ENCODE peak calls at places on chromosomes 3 and 15, in seven cellular contexts. One of them, this sample, is unnamed.

GRCh38 chr3:42192334-42193200 is 73.4 kb downstream of the CCK start:
- DNase-seq in SK-N-SH: no peak
- DNase-seq in H1: no peak
- DNase-seq in GM12878: peak
- DNase-seq in HepG2: no peak
- DNase-seq in K562: no peak
- DNase-seq in HCT116: no peak
- DNase-seq in this sample: no peak

GRCh38 chr3:9349321-9350117 is 13.3 kb upstream of the THUMPD3 start:
- DNase-seq in HCT116: no peak
- DNase-seq in GM12878: no peak
- DNase-seq in HepG2: peak
- DNase-seq in H1: no peak
- DNase-seq in SK-N-SH: no peak
- DNase-seq in K562: no peak
- DNase-seq in this sample: peak

GRCh38 chr15:88299502-88299901 is 43.0 kb upstream of the NTRK3 start:
- DNase-seq in H1: no peak
- DNase-seq in GM12878: no peak
- DNase-seq in K562: no peak
- DNase-seq in SK-N-SH: peak
- DNase-seq in HCT116: no peak
- DNase-seq in HepG2: no peak
- DNase-seq in this sample: no peak

GRCh38 chr15:29821416-29822099 is 710 bp downstream of the TJP1 start:
- DNase-seq in SK-N-SH: peak
- DNase-seq in HCT116: peak
- DNase-seq in K562: peak
- DNase-seq in GM12878: no peak
- DNase-seq in HepG2: peak
- DNase-seq in H1: peak
- DNase-seq in this sample: peak

GRCh38 chr15:74385442-74386132 is 18.1 kb upstream of the CYP11A1 start:
- DNase-seq in HepG2: no peak
- DNase-seq in H1: no peak
- DNase-seq in SK-N-SH: no peak
- DNase-seq in GM12878: no peak
- DNase-seq in K562: no peak
- DNase-seq in HCT116: no peak
- DNase-seq in this sample: peak

GRCh38 chr3:147007736-147008245 is 398.6 kb downstream of the ZIC4 start:
- DNase-seq in K562: no peak
- DNase-seq in GM12878: no peak
- DNase-seq in SK-N-SH: no peak
- DNase-seq in H1: no peak
- DNase-seq in HCT116: no peak
- DNase-seq in HepG2: no peak
- DNase-seq in this sample: peak

GRCh38 chr3:126287536-126288181 is 69.5 kb downstream of the KLF15 start:
- DNase-seq in H1: peak
- DNase-seq in K562: no peak
- DNase-seq in HCT116: peak
- DNase-seq in GM12878: no peak
- DNase-seq in HepG2: peak
- DNase-seq in SK-N-SH: peak
- DNase-seq in this sample: peak

GRCh38 chr3:16067837-16068471 is 106.5 kb upstream of the GALNT15 start:
- DNase-seq in HepG2: no peak
- DNase-seq in GM12878: no peak
- DNase-seq in SK-N-SH: peak
- DNase-seq in H1: no peak
- DNase-seq in K562: no peak
- DNase-seq in HCT116: no peak
- DNase-seq in this sample: no peak

GRCh38 chr3:165892565-165892964 is 55.3 kb upstream of the BCHE start:
- DNase-seq in H1: no peak
- DNase-seq in GM12878: no peak
- DNase-seq in SK-N-SH: no peak
- DNase-seq in K562: no peak
- DNase-seq in HepG2: no peak
- DNase-seq in HCT116: no peak
- DNase-seq in this sample: no peak

GRCh38 chr3:11641683-11642407 is 1.9 kb downstream of the VGLL4 start:
- DNase-seq in K562: no peak
- DNase-seq in GM12878: no peak
- DNase-seq in SK-N-SH: no peak
- DNase-seq in HepG2: no peak
- DNase-seq in H1: no peak
- DNase-seq in HCT116: no peak
- DNase-seq in this sample: peak

GRCh38 chr15:42046597-42046996 is 25.8 kb upstream of the PLA2G4E start:
- DNase-seq in H1: no peak
- DNase-seq in SK-N-SH: no peak
- DNase-seq in GM12878: no peak
- DNase-seq in HepG2: peak
- DNase-seq in HCT116: no peak
- DNase-seq in K562: no peak
- DNase-seq in this sample: peak

GRCh38 chr3:139020868-139021234 is at the start of gene PRR23B:
- DNase-seq in HCT116: no peak
- DNase-seq in GM12878: no peak
- DNase-seq in H1: peak
- DNase-seq in SK-N-SH: peak
- DNase-seq in HepG2: peak
- DNase-seq in K562: peak
- DNase-seq in this sample: no peak

GRCh38 chr3:169964176-169964575 is 2.4 kb upstream of the SEC62 start:
- DNase-seq in HepG2: no peak
- DNase-seq in GM12878: no peak
- DNase-seq in HCT116: no peak
- DNase-seq in K562: no peak
- DNase-seq in H1: no peak
- DNase-seq in SK-N-SH: no peak
- DNase-seq in this sample: no peak

GRCh38 chr3:115071122-115071521 is 76.0 kb downstream of the ZBTB20 start:
- DNase-seq in K562: no peak
- DNase-seq in HepG2: no peak
- DNase-seq in H1: no peak
- DNase-seq in SK-N-SH: no peak
- DNase-seq in GM12878: no peak
- DNase-seq in HCT116: no peak
- DNase-seq in this sample: no peak

GRCh38 chr15:79657722-79658121 is 225.6 kb downstream of the MINAR1 start:
- DNase-seq in K562: no peak
- DNase-seq in HCT116: no peak
- DNase-seq in GM12878: no peak
- DNase-seq in H1: no peak
- DNase-seq in SK-N-SH: no peak
- DNase-seq in HepG2: no peak
- DNase-seq in this sample: peak

GRCh38 chr3:65912647-65913046 is 126.1 kb downstream of the MAGI1 start:
- DNase-seq in H1: no peak
- DNase-seq in K562: no peak
- DNase-seq in SK-N-SH: no peak
- DNase-seq in HCT116: no peak
- DNase-seq in HepG2: no peak
- DNase-seq in GM12878: no peak
- DNase-seq in this sample: no peak

GRCh38 chr3:4866841-4867240 is 112.4 kb upstream of the BHLHE40 start:
- DNase-seq in HepG2: no peak
- DNase-seq in GM12878: no peak
- DNase-seq in HCT116: no peak
- DNase-seq in H1: no peak
- DNase-seq in SK-N-SH: no peak
- DNase-seq in K562: no peak
- DNase-seq in this sample: no peak

GRCh38 chr3:4864503-4864902 is 114.7 kb upstream of the BHLHE40 start:
- DNase-seq in HepG2: no peak
- DNase-seq in H1: no peak
- DNase-seq in K562: no peak
- DNase-seq in GM12878: no peak
- DNase-seq in HCT116: no peak
- DNase-seq in SK-N-SH: no peak
- DNase-seq in this sample: no peak

GRCh38 chr3:4862973-4863372 is 116.3 kb upstream of the BHLHE40 start:
- DNase-seq in SK-N-SH: no peak
- DNase-seq in HepG2: no peak
- DNase-seq in H1: no peak
- DNase-seq in GM12878: no peak
- DNase-seq in K562: no peak
- DNase-seq in HCT116: no peak
- DNase-seq in this sample: no peak

GRCh38 chr3:4859788-4860187 is 119.4 kb upstream of the BHLHE40 start:
- DNase-seq in HepG2: no peak
- DNase-seq in H1: no peak
- DNase-seq in GM12878: no peak
- DNase-seq in HCT116: no peak
- DNase-seq in K562: no peak
- DNase-seq in SK-N-SH: no peak
- DNase-seq in this sample: no peak

DNA sequence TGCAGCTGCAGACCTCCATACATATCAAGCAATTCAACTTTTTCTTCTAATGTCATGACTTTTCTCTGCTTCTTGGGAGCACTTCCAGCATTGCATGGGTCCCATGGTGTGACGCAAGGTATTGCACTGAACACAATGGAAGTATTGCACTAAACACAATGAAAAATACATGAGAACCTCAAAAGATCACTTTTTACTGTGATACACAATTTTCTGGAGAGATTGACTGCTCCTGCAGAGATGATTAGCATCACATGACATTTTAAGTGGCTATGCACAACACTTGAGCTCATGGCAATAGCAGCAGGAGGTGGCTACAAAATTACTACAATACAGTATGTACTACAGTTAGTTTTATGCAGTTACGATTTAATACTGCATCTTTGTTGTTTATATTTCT is 113.5 kb upstream of the BHLHE40 start:
- DNase-seq in HCT116: no peak
- DNase-seq in SK-N-SH: no peak
- DNase-seq in HepG2: no peak
- DNase-seq in GM12878: no peak
- DNase-seq in K562: no peak
- DNase-seq in H1: no peak
- DNase-seq in this sample: no peak
- TF ChIP-seq JUND in HCT116: no peak
- TF ChIP-seq JUND in SK-N-SH: no peak
- TF ChIP-seq JUND in HepG2: no peak
- TF ChIP-seq JUND in GM12878: no peak
- TF ChIP-seq JUND in K562: no peak
- TF ChIP-seq JUND in H1: no peak
- TF ChIP-seq JUND in this sample: no peak

GRCh38 chr3:181457756-181458155 is 254.0 kb upstream of the SOX2 start:
- DNase-seq in GM12878: no peak
- DNase-seq in SK-N-SH: no peak
- DNase-seq in HepG2: no peak
- DNase-seq in K562: no peak
- DNase-seq in HCT116: no peak
- DNase-seq in H1: no peak
- DNase-seq in this sample: no peak

GRCh38 chr3:181458857-181459256 is 252.9 kb upstream of the SOX2 start:
- DNase-seq in GM12878: no peak
- DNase-seq in HCT116: no peak
- DNase-seq in K562: no peak
- DNase-seq in H1: no peak
- DNase-seq in SK-N-SH: no peak
- DNase-seq in HepG2: no peak
- DNase-seq in this sample: no peak

GRCh38 chr3:181461381-181461780 is 250.3 kb upstream of the SOX2 start:
- DNase-seq in SK-N-SH: no peak
- DNase-seq in K562: no peak
- DNase-seq in HCT116: no peak
- DNase-seq in H1: no peak
- DNase-seq in GM12878: no peak
- DNase-seq in HepG2: no peak
- DNase-seq in this sample: no peak

GRCh38 chr3:181457190-181457589 is 254.5 kb upstream of the SOX2 start:
- DNase-seq in GM12878: no peak
- DNase-seq in K562: no peak
- DNase-seq in HCT116: no peak
- DNase-seq in SK-N-SH: no peak
- DNase-seq in HepG2: no peak
- DNase-seq in H1: no peak
- DNase-seq in this sample: no peak

DNA sequence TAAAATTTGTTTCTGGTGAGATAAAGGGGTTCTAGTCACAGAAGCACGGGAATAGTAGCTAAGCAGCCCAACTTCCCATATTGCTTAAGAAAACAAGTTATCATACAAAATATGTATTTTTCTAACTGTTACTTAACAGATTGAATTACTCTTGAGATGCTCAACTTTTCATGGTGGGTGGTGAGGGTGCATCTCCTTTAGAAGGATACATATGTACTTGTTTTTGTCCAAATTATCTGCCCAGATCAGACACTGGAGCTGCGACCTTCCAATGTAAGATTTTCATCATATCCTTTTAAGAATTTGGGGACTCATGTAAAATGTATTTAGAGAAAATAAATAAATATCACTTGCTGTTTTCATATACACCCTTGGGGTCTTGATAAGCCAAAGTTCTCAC is 252.2 kb upstream of the SOX2 start:
- DNase-seq in K562: no peak
- DNase-seq in SK-N-SH: no peak
- DNase-seq in GM12878: no peak
- DNase-seq in HepG2: no peak
- DNase-seq in H1: no peak
- DNase-seq in HCT116: no peak
- DNase-seq in this sample: no peak
- TF ChIP-seq JUND in K562: no peak
- TF ChIP-seq JUND in SK-N-SH: no peak
- TF ChIP-seq JUND in GM12878: no peak
- TF ChIP-seq JUND in HepG2: no peak
- TF ChIP-seq JUND in H1: no peak
- TF ChIP-seq JUND in HCT116: no peak
- TF ChIP-seq JUND in this sample: no peak

DNA sequence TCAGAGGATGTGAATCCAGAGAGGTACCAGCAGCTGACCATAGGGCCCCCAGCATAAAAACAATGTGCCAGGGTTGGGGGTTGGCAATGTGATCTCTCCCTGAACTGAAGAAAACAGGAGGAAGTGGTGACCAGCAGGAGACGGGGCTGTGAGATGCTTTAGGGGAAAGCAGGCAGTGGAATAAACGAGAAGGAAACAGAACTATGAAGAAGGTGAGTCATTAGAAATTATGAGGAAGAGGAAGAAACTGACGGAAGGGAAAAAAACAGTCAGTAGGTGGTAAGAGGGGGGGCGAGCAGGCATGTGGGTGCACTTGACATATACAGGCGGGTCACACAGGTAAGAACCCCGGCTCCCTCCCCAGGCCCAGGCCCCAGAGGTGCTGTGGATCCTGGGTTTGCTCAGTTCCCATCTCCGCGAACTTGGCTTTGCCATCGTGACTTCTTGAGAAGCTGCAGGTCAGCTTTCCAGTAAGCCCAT is 42.2 kb upstream of the B3GNT5 start:
- DNase-seq in HepG2: no peak
- DNase-seq in K562: no peak
- DNase-seq in SK-N-SH: no peak
- DNase-seq in GM12878: no peak
- DNase-seq in H1: no peak
- DNase-seq in HCT116: no peak
- DNase-seq in this sample: no peak
- TF ChIP-seq JUND in HepG2: no peak
- TF ChIP-seq JUND in K562: no peak
- TF ChIP-seq JUND in SK-N-SH: no peak
- TF ChIP-seq JUND in GM12878: no peak
- TF ChIP-seq JUND in H1: no peak
- TF ChIP-seq JUND in HCT116: peak
- TF ChIP-seq JUND in this sample: no peak

GRCh38 chr15:100671858-100672543 is 69.6 kb downstream of the ASB7 start:
- DNase-seq in H1: no peak
- DNase-seq in K562: peak
- DNase-seq in SK-N-SH: peak
- DNase-seq in GM12878: no peak
- DNase-seq in HepG2: peak
- DNase-seq in HCT116: peak
- DNase-seq in this sample: peak
- TF ChIP-seq JUND in H1: no peak
- TF ChIP-seq JUND in K562: no peak
- TF ChIP-seq JUND in SK-N-SH: no peak
- TF ChIP-seq JUND in GM12878: no peak
- TF ChIP-seq JUND in HepG2: no peak
- TF ChIP-seq JUND in HCT116: no peak
- TF ChIP-seq JUND in this sample: no peak